ENCODE peak calls at places on chromosomes 3 and 15, in ten cellular contexts. U is choroid plexus epithelial cell; M is astrocyte of the cerebellum; Y is brain microvascular endothelial cell; C is esophagus muscularis mucosa; V is dorsolateral prefrontal cortex; A is CD8-positive, alpha-beta T cell; K is small intestine; T is lower lobe of right lung; O is HFF-Myc. Z is an unnamed sample.

GRCh38 chr15:27827336-27827735 is 271.8 kb downstream of the OCA2 start:
- DNase-seq in U (peak), M (no peak), Y (no peak), C (no peak), V (no peak), A (no peak), K (no peak), T (no peak), O (no peak), Z (no peak)

GRCh38 chr3:129938140-129938930 is 36.2 kb upstream of the TRH start:
- DNase-seq in U (no peak), M (no peak), Y (no peak), C (no peak), V (no peak), A (no peak), K (no peak), T (no peak), O (no peak), Z (no peak)

GRCh38 chr15:89122532-89123525 is 34.6 kb downstream of the ABHD2 start:
- DNase-seq in U (no peak), M (no peak), Y (no peak), C (no peak), V (no peak), A (no peak), K (no peak), T (no peak), O (no peak), Z (no peak)

GRCh38 chr3:13420817-13421755 is 964 bp upstream of the NUP210 start:
- DNase-seq in U (no peak), M (no peak), Y (no peak), C (no peak), V (no peak), A (peak), K (peak), T (peak), O (no peak), Z (no peak)

GRCh38 chr3:192444096-192444790 is 283.1 kb downstream of the FGF12 start:
- DNase-seq in U (peak), M (peak), Y (peak), C (no peak), V (peak), A (peak), K (peak), T (peak), O (peak), Z (peak)

GRCh38 chr3:39754549-39754948 is 54.9 kb upstream of the MYRIP start:
- DNase-seq in U (no peak), M (no peak), Y (no peak), C (no peak), V (no peak), A (no peak), K (no peak), T (no peak), O (no peak), Z (no peak)

GRCh38 chr3:33083958-33084357 is 13.0 kb downstream of the GLB1 start:
- DNase-seq in U (no peak), M (no peak), Y (no peak), C (no peak), V (no peak), A (no peak), K (no peak), T (no peak), O (no peak), Z (no peak)

GRCh38 chr15:100196326-100197058 is 145.3 kb downstream of the ADAMTS17 start:
- DNase-seq in U (no peak), M (no peak), Y (no peak), C (no peak), V (no peak), A (no peak), K (peak), T (no peak), O (no peak), Z (no peak)

GRCh38 chr3:66442254-66443249 is 58.3 kb downstream of the LRIG1 start:
- DNase-seq in U (peak), M (peak), Y (peak), C (no peak), V (no peak), A (no peak), K (peak), T (peak), O (peak), Z (no peak)

GRCh38 chr15:60854858-60855568 is 374.1 kb downstream of the RORA start:
- DNase-seq in U (peak), M (no peak), Y (no peak), C (no peak), V (no peak), A (no peak), K (no peak), T (no peak), O (no peak), Z (no peak)

GRCh38 chr3:160577551-160578195 is 12.3 kb upstream of the KPNA4 start:
- DNase-seq in U (peak), M (peak), Y (peak), C (no peak), V (no peak), A (no peak), K (peak), T (no peak), O (no peak), Z (no peak)

GRCh38 chr3:45321607-45322391 is 66.6 kb upstream of the LARS2 start:
- DNase-seq in U (no peak), M (peak), Y (no peak), C (no peak), V (no peak), A (no peak), K (no peak), T (no peak), O (no peak), Z (no peak)

GRCh38 chr3:65778966-65779365 is 259.8 kb downstream of the MAGI1 start:
- DNase-seq in U (no peak), M (peak), Y (no peak), C (no peak), V (no peak), A (no peak), K (no peak), T (no peak), O (no peak), Z (no peak)

GRCh38 chr15:77831989-77832388 is 199.3 kb upstream of the LINGO1 start:
- DNase-seq in U (no peak), M (no peak), Y (no peak), C (no peak), V (no peak), A (no peak), K (no peak), T (peak), O (no peak), Z (no peak)

GRCh38 chr3:42263354-42264346 is 2.3 kb downstream of the CCK start:
- DNase-seq in U (no peak), M (no peak), Y (no peak), C (no peak), V (no peak), A (peak), K (peak), T (no peak), O (no peak), Z (no peak)

GRCh38 chr3:14513566-14514322 is 26.4 kb downstream of the GRIP2 start:
- DNase-seq in U (no peak), M (no peak), Y (no peak), C (no peak), V (no peak), A (no peak), K (no peak), T (no peak), O (no peak), Z (no peak)

GRCh38 chr15:57165992-57166391 is 210.3 kb upstream of the CGNL1 start:
- DNase-seq in U (peak), M (no peak), Y (peak), C (no peak), V (no peak), A (no peak), K (no peak), T (no peak), O (no peak), Z (no peak)

GRCh38 chr3:172592898-172593669 is 69.9 kb upstream of the TNFSF10 start:
- DNase-seq in U (no peak), M (no peak), Y (no peak), C (peak), V (no peak), A (no peak), K (no peak), T (no peak), O (no peak), Z (no peak)

GRCh38 chr15:87609474-87609873 is 647.1 kb downstream of the NTRK3 start:
- DNase-seq in U (peak), M (peak), Y (peak), C (no peak), V (no peak), A (no peak), K (no peak), T (no peak), O (peak), Z (peak)

GRCh38 chr3:42851228-42851834 is 24.3 kb downstream of the CYP8B1 start:
- DNase-seq in U (no peak), M (no peak), Y (no peak), C (no peak), V (no peak), A (no peak), K (no peak), T (no peak), O (no peak), Z (no peak)

GRCh38 chr15:33201376-33202189 is 7.1 kb upstream of the FMN1 start:
- DNase-seq in U (peak), M (no peak), Y (peak), C (peak), V (no peak), A (peak), K (peak), T (peak), O (peak), Z (no peak)

GRCh38 chr3:69353492-69353891 is 32.4 kb downstream of the FRMD4B start:
- DNase-seq in U (no peak), M (no peak), Y (no peak), C (no peak), V (no peak), A (no peak), K (no peak), T (peak), O (no peak), Z (no peak)

GRCh38 chr15:62391565-62392262 is 226.6 kb upstream of the C2CD4B start:
- DNase-seq in U (peak), M (no peak), Y (no peak), C (no peak), V (no peak), A (peak), K (peak), T (peak), O (no peak), Z (no peak)

GRCh38 chr3:152617609-152618008 is 217.3 kb upstream of the P2RY1 start:
- DNase-seq in U (no peak), M (no peak), Y (no peak), C (no peak), V (no peak), A (no peak), K (no peak), T (no peak), O (no peak), Z (no peak)

GRCh38 chr3:32340039-32340438 is 51.6 kb upstream of the CMTM7 start:
- DNase-seq in U (peak), M (peak), Y (peak), C (no peak), V (no peak), A (peak), K (peak), T (no peak), O (peak), Z (no peak)

GRCh38 chr3:47003461-47004368 is 24.2 kb downstream of the NBEAL2 start:
- DNase-seq in U (no peak), M (no peak), Y (no peak), C (no peak), V (peak), A (no peak), K (no peak), T (no peak), O (no peak), Z (no peak)

GRCh38 chr3:180947761-180948390 is 35.4 kb downstream of the FXR1 start:
- DNase-seq in U (no peak), M (no peak), Y (no peak), C (no peak), V (no peak), A (no peak), K (no peak), T (no peak), O (no peak), Z (no peak)

GRCh38 chr15:67839358-67839928 is 402 bp downstream of the RNU6-1 start:
- DNase-seq in U (peak), M (no peak), Y (no peak), C (no peak), V (no peak), A (peak), K (peak), T (no peak), O (no peak), Z (no peak)

GRCh38 chr3:48222616-48223513 is at the start of gene CAMP:
- DNase-seq in U (peak), M (no peak), Y (no peak), C (no peak), V (peak), A (no peak), K (no peak), T (peak), O (no peak), Z (no peak)

GRCh38 chr3:100708644-100708988 is 678 bp upstream of the TFG start:
- DNase-seq in U (no peak), M (no peak), Y (no peak), C (no peak), V (no peak), A (no peak), K (no peak), T (no peak), O (no peak), Z (no peak)

GRCh38 chr15:45186771-45187577 is 792 bp downstream of the SHF start:
- DNase-seq in U (no peak), M (no peak), Y (no peak), C (no peak), V (no peak), A (no peak), K (peak), T (no peak), O (no peak), Z (no peak)

GRCh38 chr15:45185903-45186770 is 1.6 kb downstream of the SHF start:
- DNase-seq in U (no peak), M (no peak), Y (no peak), C (no peak), V (no peak), A (no peak), K (no peak), T (no peak), O (no peak), Z (no peak)

GRCh38 chr15:45187894-45188830 is at the start of gene SHF:
- DNase-seq in U (peak), M (no peak), Y (no peak), C (no peak), V (peak), A (peak), K (no peak), T (no peak), O (no peak), Z (no peak)

GRCh38 chr15:45185069-45185779 is 2.5 kb downstream of the SHF start:
- DNase-seq in U (no peak), M (no peak), Y (no peak), C (no peak), V (no peak), A (no peak), K (no peak), T (no peak), O (no peak), Z (no peak)

GRCh38 chr15:45187578-45187893 is 230 bp downstream of the SHF start:
- DNase-seq in U (no peak), M (no peak), Y (no peak), C (no peak), V (no peak), A (no peak), K (no peak), T (no peak), O (no peak), Z (no peak)
- H3K4me3 ChIP-seq in U (peak), M (peak), Y (peak), C (peak), V (peak), A (peak), K (peak), T (peak), O (peak), Z (peak)

DNA sequence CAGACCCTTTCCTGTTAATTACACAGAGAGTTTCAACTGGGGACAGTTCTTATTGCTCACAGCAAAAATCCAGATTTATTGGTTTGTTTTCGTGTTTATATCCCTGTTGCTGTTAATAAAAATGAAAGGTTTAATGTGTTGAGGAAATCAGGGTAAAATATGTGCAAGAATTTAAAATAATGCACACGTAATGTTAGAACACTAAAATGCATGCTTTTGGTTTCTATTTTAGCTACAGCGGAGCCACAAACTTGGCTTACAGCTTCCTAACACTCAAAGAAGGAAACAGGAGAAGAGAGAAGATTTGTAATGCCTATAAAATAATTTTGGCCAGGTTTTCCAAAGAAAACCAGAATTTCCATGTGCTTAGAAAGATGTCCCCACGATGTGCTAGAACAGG is 62.7 kb downstream of the CASR start:
- DNase-seq in U (no peak), M (peak), Y (no peak), C (no peak), V (no peak), A (no peak), K (no peak), T (no peak), O (no peak), Z (no peak)
- H3K4me3 ChIP-seq in U (no peak), M (no peak), Y (no peak), C (no peak), V (no peak), A (no peak), K (no peak), T (peak), O (no peak), Z (no peak)

GRCh38 chr3:136751259-136752045 is 726 bp downstream of the STAG1 start:
- DNase-seq in U (peak), M (peak), Y (peak), C (peak), V (peak), A (peak), K (peak), T (peak), O (peak), Z (peak)
- H3K4me3 ChIP-seq in U (peak), M (peak), Y (peak), C (peak), V (peak), A (peak), K (peak), T (peak), O (peak), Z (peak)

GRCh38 chr15:22925875-22926274 is 54.3 kb downstream of the CYFIP1 start:
- DNase-seq in U (no peak), M (no peak), Y (no peak), C (no peak), V (no peak), A (no peak), K (no peak), T (no peak), O (no peak), Z (no peak)

GRCh38 chr15:22922003-22922402 is 58.2 kb downstream of the CYFIP1 start:
- DNase-seq in U (no peak), M (no peak), Y (no peak), C (no peak), V (no peak), A (no peak), K (no peak), T (no peak), O (no peak), Z (no peak)

GRCh38 chr15:22930782-22931484 is 49.2 kb downstream of the CYFIP1 start:
- DNase-seq in U (no peak), M (no peak), Y (no peak), C (no peak), V (peak), A (no peak), K (peak), T (no peak), O (no peak), Z (no peak)

GRCh38 chr15:22931784-22932536 is 48.2 kb downstream of the CYFIP1 start:
- DNase-seq in U (no peak), M (no peak), Y (no peak), C (no peak), V (peak), A (no peak), K (no peak), T (no peak), O (no peak), Z (no peak)

DNA sequence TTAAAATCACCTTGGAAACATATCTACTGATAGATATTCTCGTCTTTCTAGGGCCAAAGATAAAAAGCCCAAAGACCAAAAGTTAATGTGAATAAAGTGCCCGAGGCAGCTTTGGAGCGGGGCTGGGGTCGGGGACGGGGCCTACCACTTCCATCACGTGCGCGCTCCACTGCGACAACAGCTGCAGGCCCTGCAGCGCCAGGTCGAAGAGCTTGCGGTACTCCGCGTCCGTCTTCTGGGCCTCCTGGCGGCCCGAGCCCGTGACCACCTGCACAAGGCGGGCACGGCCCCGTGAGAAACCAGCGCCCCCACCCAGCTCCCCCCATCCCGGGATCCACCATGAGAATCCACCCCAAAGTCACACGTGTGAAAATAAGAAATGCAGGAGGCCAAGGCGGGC is 52.4 kb downstream of the CYFIP1 start:
- DNase-seq in U (no peak), M (no peak), Y (no peak), C (no peak), V (peak), A (no peak), K (no peak), T (no peak), O (no peak), Z (no peak)
- H3K4me3 ChIP-seq in U (no peak), M (no peak), Y (no peak), C (no peak), V (no peak), A (no peak), K (no peak), T (no peak), O (no peak), Z (no peak)

DNA sequence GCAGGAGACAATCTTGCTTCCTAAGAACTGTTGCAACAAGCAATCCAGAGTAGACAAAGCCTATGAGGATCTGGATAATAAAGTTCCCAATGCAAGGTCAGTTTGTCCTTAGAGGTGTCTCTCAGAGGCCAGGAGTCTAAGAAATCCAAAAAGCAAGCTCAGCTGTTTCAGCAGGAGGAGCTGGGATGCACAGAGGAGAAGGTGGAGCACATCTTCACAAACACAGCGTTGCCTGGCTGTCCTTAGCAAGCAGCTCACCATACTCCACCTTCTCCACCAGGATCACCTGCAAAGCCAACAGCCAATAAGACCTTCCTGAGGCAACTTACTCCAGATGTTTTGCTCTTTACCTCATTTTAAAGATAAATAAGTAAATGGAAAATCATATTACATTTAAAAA is 365 bp downstream of the ZBED2 start:
- DNase-seq in U (no peak), M (no peak), Y (no peak), C (no peak), V (no peak), A (no peak), K (no peak), T (no peak), O (no peak), Z (no peak)
- H3K4me3 ChIP-seq in U (no peak), M (no peak), Y (no peak), C (no peak), V (no peak), A (no peak), K (no peak), T (peak), O (no peak), Z (no peak)

GRCh38 chr3:29280675-29281264 is at the start of gene RBMS3:
- DNase-seq in U (peak), M (peak), Y (peak), C (peak), V (peak), A (no peak), K (peak), T (peak), O (peak), Z (peak)

GRCh38 chr3:29277249-29277648 is 3.6 kb upstream of the RBMS3 start:
- DNase-seq in U (no peak), M (no peak), Y (no peak), C (no peak), V (no peak), A (no peak), K (no peak), T (no peak), O (no peak), Z (no peak)

GRCh38 chr3:29279830-29280229 is 1.0 kb upstream of the RBMS3 start:
- DNase-seq in U (no peak), M (no peak), Y (no peak), C (no peak), V (no peak), A (no peak), K (no peak), T (no peak), O (no peak), Z (no peak)

GRCh38 chr3:29281265-29282228 is 676 bp downstream of the RBMS3 start:
- DNase-seq in U (peak), M (no peak), Y (peak), C (no peak), V (no peak), A (no peak), K (peak), T (no peak), O (no peak), Z (no peak)

GRCh38 chr3:29279276-29279675 is 1.6 kb upstream of the RBMS3 start:
- DNase-seq in U (no peak), M (no peak), Y (no peak), C (no peak), V (no peak), A (no peak), K (no peak), T (no peak), O (no peak), Z (no peak)
- H3K4me3 ChIP-seq in U (no peak), M (no peak), Y (no peak), C (peak), V (peak), A (no peak), K (no peak), T (peak), O (no peak), Z (no peak)